ENCODE peak calls at places on chromosomes 16 and 17, in seven cellular contexts. M is gastrocnemius medialis, N is transverse colon, G is A549, R is prostate gland, Z is tibial artery, W is right lobe of liver. P is an unnamed sample.

GRCh38 chr16:16120382-16121184 is 102.7 kb downstream of the ABCC6 start:
- DNase-seq in N (peak; percentile 48), R (no peak), M (no peak), Z (no peak), G (no peak), W (no peak), P (no peak)

GRCh38 chr16:11372073-11372923 is 27.0 kb downstream of the RMI2 start:
- DNase-seq in W (no peak), N (no peak), R (no peak), Z (no peak), G (no peak), M (no peak), P (no peak)

GRCh38 chr17:55495239-55495638 is 16.0 kb downstream of the SMIM36 start:
- DNase-seq in Z (no peak), G (peak; percentile 91), R (peak; percentile 76), N (no peak), W (no peak), M (no peak), P (no peak)

GRCh38 chr16:86211800-86212199 is 298.5 kb upstream of the FOXF1 start:
- DNase-seq in M (no peak), W (no peak), N (no peak), Z (no peak), G (no peak), R (no peak), P (no peak)

GRCh38 chr16:4273858-4274291 is 1.1 kb upstream of the TFAP4 start:
- DNase-seq in N (peak; percentile 55), G (peak; percentile 82), R (peak; percentile 33), M (no peak), W (peak; percentile 57), Z (peak; percentile 78), P (no peak)

GRCh38 chr16:57187508-57187854 is 1.4 kb downstream of the RSPRY1 start:
- DNase-seq in R (no peak), N (no peak), W (no peak), G (no peak), M (no peak), Z (no peak), P (no peak)

GRCh38 chr16:2895813-2896212 is 12.8 kb downstream of the FLYWCH2 start:
- DNase-seq in R (no peak), M (no peak), W (no peak), G (peak; percentile 55), Z (no peak), N (no peak), P (no peak)

GRCh38 chr16:21953541-21953902 is 361 bp downstream of the UQCRC2 start:
- DNase-seq in Z (no peak), R (no peak), M (no peak), N (no peak), W (no peak), G (no peak), P (no peak)

GRCh38 chr17:44781553-44782348 is 23.0 kb downstream of the ADAM11 start:
- DNase-seq in G (no peak), N (no peak), Z (no peak), W (no peak), R (no peak), M (no peak), P (no peak)

GRCh38 chr17:51391992-51392654 is 131.8 kb downstream of the UTP18 start:
- DNase-seq in M (no peak), Z (no peak), W (no peak), N (no peak), R (no peak), G (peak; percentile 28), P (no peak)

GRCh38 chr17:21288581-21289017 is 4.1 kb downstream of the MAP2K3 start:
- DNase-seq in Z (no peak), M (no peak), R (no peak), N (no peak), W (peak; percentile 27), G (no peak), P (no peak)

GRCh38 chr17:6558932-6559752 is 2.8 kb upstream of the PITPNM3 start:
- DNase-seq in N (no peak), R (no peak), W (peak; percentile 14), G (no peak), Z (peak; percentile 54), M (no peak), P (no peak)
- TF ChIP-seq CTCF in N (no peak), R (no peak), W (no peak), G (peak; percentile 7), Z (no peak), M (no peak), P (no peak)

DNA sequence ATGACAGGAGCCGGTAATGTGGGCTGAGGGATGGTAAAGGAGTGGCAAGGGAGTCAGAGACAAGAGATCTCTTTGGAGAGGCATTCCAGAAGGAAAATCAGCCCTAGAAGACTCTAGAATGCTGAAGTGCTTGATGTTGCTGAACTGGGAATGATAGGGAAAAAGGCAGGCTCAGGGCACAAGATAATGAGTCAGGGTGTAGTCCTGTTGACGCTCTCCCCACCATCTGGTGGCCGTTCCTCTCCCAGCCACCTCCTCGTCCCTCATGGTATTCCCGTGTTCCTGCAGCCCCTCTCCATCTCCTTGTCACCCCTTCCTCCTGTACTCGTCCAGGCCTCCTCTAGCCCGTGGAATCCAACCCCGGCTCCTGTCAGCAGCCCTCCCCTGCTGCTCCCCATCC is 11.1 kb upstream of the ALDOA start:
- DNase-seq in R (no peak), W (no peak), M (no peak), N (no peak), G (no peak), Z (no peak), P (no peak)
- H3K27ac ChIP-seq in R (no peak overlapping the region), W (no peak overlapping the region), M (no peak overlapping the region), N (no peak overlapping the region), G (peak overlapping the region; percentile 88), Z (no peak overlapping the region), P (no peak overlapping the region)

GRCh38 chr17:299546-299945 is 53.1 kb downstream of the RPH3AL start:
- DNase-seq in G (no peak), M (no peak), N (no peak), Z (no peak), R (no peak), W (peak; percentile 12), P (no peak)
- H3K4me1 ChIP-seq in G (no peaks in the 10 kb centered on the region), M (peaks cover 5% of the 10 kb centered on the region), N (peaks cover 11% of the 10 kb centered on the region), Z (no peaks in the 10 kb centered on the region), R (no peaks in the 10 kb centered on the region), W (no peaks in the 10 kb centered on the region), P (no peaks in the 10 kb centered on the region)

DNA sequence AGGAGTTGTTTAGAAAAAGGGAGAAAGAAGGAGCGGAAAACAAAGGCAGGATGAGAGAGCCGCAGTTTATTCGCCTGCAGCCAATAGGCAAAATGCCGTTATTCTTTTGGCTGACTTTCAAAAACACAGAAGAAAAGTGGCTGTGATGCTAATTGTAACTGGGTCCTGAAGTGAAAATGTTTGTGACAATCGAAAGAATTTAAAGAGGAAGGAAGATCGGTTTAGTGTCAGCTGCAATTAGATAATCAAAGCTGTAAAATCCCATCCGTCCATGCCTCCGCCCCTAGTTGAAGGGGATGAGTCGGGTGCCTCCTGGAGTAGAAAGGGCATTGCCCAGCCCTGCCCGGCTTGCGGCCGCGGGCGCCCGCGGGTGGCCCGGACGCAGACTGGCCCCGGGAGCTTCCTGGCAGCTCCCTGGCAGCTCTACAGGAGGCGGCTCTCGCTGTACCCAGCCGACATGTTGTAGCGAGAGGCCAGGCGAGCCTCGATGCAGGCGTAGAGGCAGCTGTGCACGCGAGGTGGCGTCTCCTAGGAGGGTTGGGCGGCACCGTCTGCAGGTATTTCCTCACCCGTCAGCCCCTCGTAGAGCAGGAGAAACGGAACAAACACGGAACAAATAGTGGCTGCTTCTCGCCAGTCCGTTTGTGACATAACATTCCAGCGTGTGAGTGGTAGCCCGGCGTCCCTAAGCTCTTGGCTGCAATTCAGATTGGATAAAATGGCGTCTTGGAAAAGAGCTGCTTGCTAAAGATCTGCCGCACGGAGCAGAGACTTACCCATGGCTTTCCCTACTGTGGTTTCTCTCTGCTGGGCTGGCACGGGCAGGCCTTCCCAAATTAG is 82.3 kb downstream of the TNRC6C start:
- DNase-seq in Z (peak; percentile 80), M (peak; percentile 57), R (peak; percentile 72), W (peak; percentile 43), G (peak; percentile 81), N (peak; percentile 41), P (peak; percentile 3)
- TF ChIP-seq CTCF in Z (no peak), M (peak; percentile 24), R (no peak), W (no peak), G (no peak), N (peak; percentile 3), P (peak; percentile 11)

DNA sequence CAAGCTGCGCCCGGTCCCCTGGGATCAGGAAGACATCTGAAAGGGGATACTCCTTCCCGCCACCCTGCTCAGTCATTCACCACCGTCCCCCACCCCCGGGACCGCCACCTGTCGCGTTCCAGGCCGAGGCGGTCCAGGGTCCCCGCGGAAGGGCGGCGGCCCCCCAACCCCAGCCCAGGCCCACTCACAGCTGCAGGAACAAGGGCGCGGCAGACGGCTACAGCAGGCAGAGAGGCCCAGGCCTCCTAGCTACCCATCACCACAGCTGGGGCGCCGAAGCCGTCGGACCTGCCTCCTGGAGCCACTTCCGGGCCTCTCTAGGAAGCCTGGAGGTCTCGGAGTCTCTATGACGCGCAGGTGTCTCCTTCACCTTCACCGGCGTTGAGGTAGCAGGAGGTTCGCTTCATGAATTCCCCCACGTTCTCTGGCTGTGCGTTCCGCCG is at the start of gene SDR42E1:
- DNase-seq in N (peak; percentile 85), Z (no peak), G (peak; percentile 70), W (peak; percentile 72), M (no peak), R (peak; percentile 50), P (no peak)
- H3K27ac ChIP-seq in N (peak within 1 kb of the TSS; percentile 47), Z (no peak within 1 kb of the TSS), G (peak within 1 kb of the TSS; percentile 78), W (no peak within 1 kb of the TSS), M (no peak within 1 kb of the TSS), R (peak within 1 kb of the TSS; percentile 46), P (no peak within 1 kb of the TSS)

DNA sequence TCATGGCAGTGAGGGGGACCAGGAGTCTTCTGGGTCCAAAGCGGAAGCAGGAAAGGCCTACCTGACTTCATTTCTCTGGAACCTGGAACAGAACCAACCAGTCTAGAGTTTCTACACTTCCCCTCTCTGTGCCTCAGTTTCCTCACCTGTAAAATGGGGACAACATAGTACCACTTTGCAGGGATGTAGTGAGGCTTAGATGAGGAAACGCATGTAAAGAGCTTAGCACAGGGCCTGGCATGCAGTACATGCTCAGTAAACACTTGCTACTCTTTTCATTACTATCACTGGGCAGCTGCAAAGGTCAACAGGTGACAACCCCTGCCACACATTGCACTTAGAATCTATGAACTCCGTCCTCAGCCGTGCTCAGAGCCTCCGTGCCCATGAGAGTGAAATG is 24.2 kb downstream of the MYO15A start:
- DNase-seq in G (no peak), Z (no peak), R (no peak), W (no peak), M (no peak), N (no peak), P (no peak)
- H3K4me1 ChIP-seq in G (no peaks in the 10 kb centered on the region), Z (no peaks in the 10 kb centered on the region), R (no peaks in the 10 kb centered on the region), W (peaks cover 16% of the 10 kb centered on the region), M (no peaks in the 10 kb centered on the region), N (no peaks in the 10 kb centered on the region), P (no peaks in the 10 kb centered on the region)

DNA sequence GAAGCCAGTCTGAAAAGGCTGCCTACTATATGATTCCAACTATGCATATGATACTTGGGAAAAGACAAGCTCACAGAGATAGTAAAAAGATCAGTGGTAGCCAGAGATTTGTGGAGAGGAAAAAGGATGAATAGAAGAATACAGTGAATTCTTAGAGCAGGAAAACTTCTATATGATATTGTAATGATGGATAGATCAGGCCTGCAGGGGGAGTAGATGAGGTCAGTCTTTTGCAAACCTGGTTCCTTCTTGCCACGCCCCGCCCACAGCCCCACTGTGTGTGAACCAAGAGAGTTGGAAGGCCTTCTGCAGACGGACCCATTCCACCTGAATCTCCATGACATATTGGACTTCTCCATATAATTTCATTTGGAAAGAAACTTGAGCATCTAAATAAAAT is 761 bp upstream of the CCL8 start:
- DNase-seq in G (peak; percentile 35), R (no peak), Z (no peak), W (no peak), M (no peak), N (no peak), P (no peak)
- TF ChIP-seq CTCF in G (no peak), R (no peak), Z (no peak), W (no peak), M (no peak), N (no peak), P (no peak)

GRCh38 chr17:74427763-74428153 is 4.1 kb upstream of the GPRC5C start:
- DNase-seq in W (no peak), R (no peak), M (no peak), N (no peak), Z (no peak), G (no peak), P (no peak)
- H3K27ac ChIP-seq in W (peak overlapping the region; percentile 93), R (peak overlapping the region; percentile 73), M (peak overlapping the region; percentile 99), N (peak overlapping the region; percentile 91), Z (peak overlapping the region; percentile 100), G (peak overlapping the region; percentile 95), P (peak overlapping the region; percentile 65)

P was measured in thoracic aorta.